ENCODE peak calls at places on chromosomes 1 and 21, in six cellular contexts. One of them, this sample, is unnamed.

GRCh38 chr1:170407601-170408000 is 124.4 kb upstream of the GORAB start:
- DNase-seq in A549: no peak
- DNase-seq in progenitor cell of endocrine pancreas: no peak
- DNase-seq in tibial nerve: no peak
- DNase-seq in uterus: no peak
- DNase-seq in dorsolateral prefrontal cortex: no peak
- DNase-seq in this sample: no peak

GRCh38 chr1:183279835-183280234 is 93.8 kb downstream of the LAMC2 start:
- DNase-seq in dorsolateral prefrontal cortex: no peak
- DNase-seq in A549: no peak
- DNase-seq in tibial nerve: no peak
- DNase-seq in uterus: no peak
- DNase-seq in progenitor cell of endocrine pancreas: no peak
- DNase-seq in this sample: no peak

GRCh38 chr1:116019653-116020253 is 43.4 kb downstream of the SLC22A15 start:
- DNase-seq in tibial nerve: no peak
- DNase-seq in progenitor cell of endocrine pancreas: no peak
- DNase-seq in dorsolateral prefrontal cortex: no peak
- DNase-seq in A549: no peak
- DNase-seq in uterus: no peak
- DNase-seq in this sample: no peak

GRCh38 chr21:32728455-32729237 is 833 bp upstream of the SYNJ1 start:
- DNase-seq in dorsolateral prefrontal cortex: no peak
- DNase-seq in A549: no peak
- DNase-seq in progenitor cell of endocrine pancreas: no peak
- DNase-seq in uterus: no peak
- DNase-seq in tibial nerve: no peak
- DNase-seq in this sample: no peak

GRCh38 chr1:114126696-114127095 is 27.0 kb downstream of the SYT6 start:
- DNase-seq in tibial nerve: no peak
- DNase-seq in dorsolateral prefrontal cortex: no peak
- DNase-seq in A549: no peak
- DNase-seq in uterus: no peak
- DNase-seq in progenitor cell of endocrine pancreas: no peak
- DNase-seq in this sample: no peak

GRCh38 chr1:53195211-53195909 is 1.3 kb upstream of the CPT2 start:
- DNase-seq in tibial nerve: no peak
- DNase-seq in uterus: peak; percentile 27
- DNase-seq in dorsolateral prefrontal cortex: no peak
- DNase-seq in A549: no peak
- DNase-seq in progenitor cell of endocrine pancreas: no peak
- DNase-seq in this sample: no peak

GRCh38 chr1:16080422-16081150 is 7.1 kb upstream of the FAM131C start:
- DNase-seq in tibial nerve: no peak
- DNase-seq in uterus: no peak
- DNase-seq in dorsolateral prefrontal cortex: no peak
- DNase-seq in progenitor cell of endocrine pancreas: no peak
- DNase-seq in A549: no peak
- DNase-seq in this sample: no peak

GRCh38 chr1:186841599-186841998 is 12.8 kb downstream of the PLA2G4A start:
- DNase-seq in dorsolateral prefrontal cortex: no peak
- DNase-seq in A549: no peak
- DNase-seq in progenitor cell of endocrine pancreas: no peak
- DNase-seq in uterus: no peak
- DNase-seq in tibial nerve: no peak
- DNase-seq in this sample: no peak

GRCh38 chr21:42534361-42534900 is 20.8 kb downstream of the SLC37A1 start:
- DNase-seq in uterus: no peak
- DNase-seq in A549: no peak
- DNase-seq in tibial nerve: no peak
- DNase-seq in dorsolateral prefrontal cortex: no peak
- DNase-seq in progenitor cell of endocrine pancreas: no peak
- DNase-seq in this sample: no peak

GRCh38 chr1:243580072-243580471 is 270.0 kb downstream of the AKT3 start:
- DNase-seq in dorsolateral prefrontal cortex: no peak
- DNase-seq in uterus: no peak
- DNase-seq in A549: no peak
- DNase-seq in tibial nerve: no peak
- DNase-seq in progenitor cell of endocrine pancreas: no peak
- DNase-seq in this sample: no peak

GRCh38 chr1:165884690-165885304 is 57.4 kb downstream of the UCK2 start:
- DNase-seq in uterus: no peak
- DNase-seq in tibial nerve: no peak
- DNase-seq in A549: no peak
- DNase-seq in progenitor cell of endocrine pancreas: no peak
- DNase-seq in dorsolateral prefrontal cortex: no peak
- DNase-seq in this sample: no peak

GRCh38 chr21:43958364-43959158 is 53.5 kb upstream of the TRAPPC10 start:
- DNase-seq in dorsolateral prefrontal cortex: no peak
- DNase-seq in uterus: no peak
- DNase-seq in progenitor cell of endocrine pancreas: no peak
- DNase-seq in tibial nerve: no peak
- DNase-seq in A549: no peak
- DNase-seq in this sample: no peak

GRCh38 chr1:26684763-26685162 is 11.1 kb upstream of the ARID1A start:
- DNase-seq in dorsolateral prefrontal cortex: no peak
- DNase-seq in A549: no peak
- DNase-seq in tibial nerve: no peak
- DNase-seq in uterus: no peak
- DNase-seq in progenitor cell of endocrine pancreas: no peak
- DNase-seq in this sample: no peak

GRCh38 chr1:115781343-115781742 is 12.8 kb upstream of the CASQ2 start:
- DNase-seq in progenitor cell of endocrine pancreas: no peak
- DNase-seq in tibial nerve: no peak
- DNase-seq in A549: no peak
- DNase-seq in dorsolateral prefrontal cortex: no peak
- DNase-seq in uterus: no peak
- DNase-seq in this sample: no peak

GRCh38 chr1:225949041-225949440 is 8.0 kb upstream of the LEFTY2 start:
- DNase-seq in uterus: no peak
- DNase-seq in progenitor cell of endocrine pancreas: no peak
- DNase-seq in dorsolateral prefrontal cortex: no peak
- DNase-seq in tibial nerve: no peak
- DNase-seq in A549: no peak
- DNase-seq in this sample: no peak

GRCh38 chr1:22832414-22832786 is 121.8 kb downstream of the EPHB2 start:
- DNase-seq in A549: peak; percentile 13
- DNase-seq in uterus: no peak
- DNase-seq in dorsolateral prefrontal cortex: no peak
- DNase-seq in tibial nerve: no peak
- DNase-seq in progenitor cell of endocrine pancreas: no peak
- DNase-seq in this sample: no peak

GRCh38 chr1:150548632-150549495 is at the start of gene ADAMTSL4:
- DNase-seq in uterus: peak; percentile 57
- DNase-seq in progenitor cell of endocrine pancreas: peak; percentile 54
- DNase-seq in A549: peak; percentile 80
- DNase-seq in dorsolateral prefrontal cortex: peak; percentile 16
- DNase-seq in tibial nerve: no peak
- DNase-seq in this sample: no peak
- TF ChIP-seq CTCF in uterus: peak; percentile 35
- TF ChIP-seq CTCF in progenitor cell of endocrine pancreas: peak; percentile 46
- TF ChIP-seq CTCF in A549: no peak
- TF ChIP-seq CTCF in dorsolateral prefrontal cortex: no peak
- TF ChIP-seq CTCF in tibial nerve: no peak
- TF ChIP-seq CTCF in this sample: no peak

DNA sequence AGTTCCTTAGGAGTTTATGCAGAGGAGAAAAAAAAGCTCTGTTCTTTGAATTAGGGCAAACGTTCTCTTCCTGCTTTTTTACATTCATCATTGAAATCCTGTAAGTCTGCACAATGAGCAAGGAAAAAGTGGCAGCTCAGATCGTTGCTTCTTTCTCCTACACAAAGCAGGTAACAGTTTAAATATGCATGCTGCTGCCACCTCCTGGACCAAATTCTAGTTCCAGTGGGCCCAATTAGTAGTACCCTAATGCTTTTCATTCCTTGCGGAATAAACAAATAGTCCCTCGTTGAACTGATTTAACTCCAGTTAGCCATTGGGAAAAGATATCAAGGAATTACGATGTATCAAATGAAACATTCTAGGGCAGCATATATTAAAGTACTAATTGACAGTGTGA is 20.1 kb downstream of the YTHDF2 start:
- DNase-seq in progenitor cell of endocrine pancreas: no peak
- DNase-seq in tibial nerve: no peak
- DNase-seq in A549: no peak
- DNase-seq in uterus: no peak
- DNase-seq in dorsolateral prefrontal cortex: peak; percentile 24
- DNase-seq in this sample: no peak
- TF ChIP-seq CTCF in progenitor cell of endocrine pancreas: peak; percentile 26
- TF ChIP-seq CTCF in tibial nerve: no peak
- TF ChIP-seq CTCF in A549: peak; percentile 13
- TF ChIP-seq CTCF in uterus: no peak
- TF ChIP-seq CTCF in dorsolateral prefrontal cortex: no peak
- TF ChIP-seq CTCF in this sample: no peak

DNA sequence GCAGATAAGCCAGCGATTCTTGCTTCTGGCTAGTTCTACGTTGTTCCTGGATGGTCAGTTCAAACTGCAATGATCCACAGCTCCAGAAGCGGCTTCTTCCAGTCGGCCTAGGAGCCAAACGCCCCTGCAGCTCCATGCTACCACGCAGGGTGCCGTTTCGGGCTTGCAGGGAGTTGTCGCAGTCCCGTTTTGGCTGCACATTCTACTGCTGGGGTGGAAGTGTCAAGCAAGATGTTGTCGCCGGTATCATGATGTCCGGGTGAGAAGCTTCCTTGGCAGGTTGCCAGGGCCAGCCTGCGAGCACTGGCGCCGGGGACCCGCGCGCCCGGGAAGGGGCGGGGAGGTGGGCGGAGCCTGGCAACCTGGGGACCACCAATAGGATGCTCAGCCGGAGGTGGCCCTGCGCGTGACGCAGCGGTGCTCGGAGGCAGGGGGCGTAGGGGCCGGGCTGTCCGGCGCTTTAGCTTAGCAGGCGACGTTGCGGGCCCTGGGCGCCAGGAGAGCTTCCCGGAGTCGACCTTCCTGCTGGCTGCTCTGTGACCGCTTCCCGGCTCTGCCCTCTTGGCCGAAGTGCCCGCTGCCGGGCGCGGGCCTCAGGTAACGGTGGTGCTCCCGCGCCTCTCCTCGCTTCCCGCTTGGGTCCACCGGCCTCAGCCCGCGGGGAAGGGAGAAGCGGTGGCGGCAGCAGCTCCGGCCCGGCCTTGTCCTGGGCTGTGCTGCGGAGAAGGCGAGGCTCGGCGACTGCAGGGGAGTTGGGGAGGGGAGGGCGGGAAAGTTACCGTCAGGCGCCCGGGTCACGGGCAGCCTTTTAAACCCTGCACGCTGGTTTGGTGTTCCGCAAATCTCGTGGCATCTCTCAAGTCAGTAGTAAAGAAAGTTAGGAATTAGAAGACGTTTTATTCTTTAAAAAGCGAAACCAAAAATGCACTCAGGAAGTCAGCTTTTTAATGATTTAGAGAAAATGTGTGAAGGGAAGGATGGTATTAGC is at the start of gene SOAT1:
- DNase-seq in uterus: peak; percentile 90
- DNase-seq in A549: peak; percentile 94
- DNase-seq in dorsolateral prefrontal cortex: peak; percentile 95
- DNase-seq in tibial nerve: peak; percentile 93
- DNase-seq in progenitor cell of endocrine pancreas: peak; percentile 89
- DNase-seq in this sample: peak; percentile 94
- TF ChIP-seq CTCF in uterus: no peak
- TF ChIP-seq CTCF in A549: no peak
- TF ChIP-seq CTCF in dorsolateral prefrontal cortex: no peak
- TF ChIP-seq CTCF in tibial nerve: no peak
- TF ChIP-seq CTCF in progenitor cell of endocrine pancreas: peak; percentile 31
- TF ChIP-seq CTCF in this sample: no peak

GRCh38 chr1:42738678-42739226 is 1.3 kb downstream of the CLDN19 start:
- DNase-seq in A549: no peak
- DNase-seq in progenitor cell of endocrine pancreas: no peak
- DNase-seq in uterus: no peak
- DNase-seq in dorsolateral prefrontal cortex: no peak
- DNase-seq in tibial nerve: no peak
- DNase-seq in this sample: no peak

GRCh38 chr1:42736571-42737200 is 3.4 kb downstream of the CLDN19 start:
- DNase-seq in tibial nerve: no peak
- DNase-seq in dorsolateral prefrontal cortex: no peak
- DNase-seq in uterus: no peak
- DNase-seq in progenitor cell of endocrine pancreas: no peak
- DNase-seq in A549: no peak
- DNase-seq in this sample: no peak

GRCh38 chr1:42737986-42738677 is 1.9 kb downstream of the CLDN19 start:
- DNase-seq in A549: no peak
- DNase-seq in uterus: no peak
- DNase-seq in progenitor cell of endocrine pancreas: no peak
- DNase-seq in dorsolateral prefrontal cortex: no peak
- DNase-seq in tibial nerve: no peak
- DNase-seq in this sample: no peak

GRCh38 chr1:42736152-42736551 is 3.9 kb downstream of the CLDN19 start:
- DNase-seq in A549: peak; percentile 21
- DNase-seq in progenitor cell of endocrine pancreas: no peak
- DNase-seq in uterus: no peak
- DNase-seq in dorsolateral prefrontal cortex: no peak
- DNase-seq in tibial nerve: no peak
- DNase-seq in this sample: no peak

GRCh38 chr1:42737257-42737656 is 2.8 kb downstream of the CLDN19 start:
- DNase-seq in progenitor cell of endocrine pancreas: no peak
- DNase-seq in A549: no peak
- DNase-seq in tibial nerve: no peak
- DNase-seq in dorsolateral prefrontal cortex: peak; percentile 68
- DNase-seq in uterus: no peak
- DNase-seq in this sample: no peak
- TF ChIP-seq CTCF in progenitor cell of endocrine pancreas: no peak
- TF ChIP-seq CTCF in A549: no peak
- TF ChIP-seq CTCF in tibial nerve: no peak
- TF ChIP-seq CTCF in dorsolateral prefrontal cortex: no peak
- TF ChIP-seq CTCF in uterus: no peak
- TF ChIP-seq CTCF in this sample: no peak

GRCh38 chr1:160354388-160354985 is 11.3 kb downstream of the NCSTN start:
- DNase-seq in dorsolateral prefrontal cortex: no peak
- DNase-seq in uterus: no peak
- DNase-seq in tibial nerve: no peak
- DNase-seq in progenitor cell of endocrine pancreas: no peak
- DNase-seq in A549: peak; percentile 30
- DNase-seq in this sample: no peak
- TF ChIP-seq CTCF in dorsolateral prefrontal cortex: peak; percentile 38
- TF ChIP-seq CTCF in uterus: no peak
- TF ChIP-seq CTCF in tibial nerve: peak; percentile 22
- TF ChIP-seq CTCF in progenitor cell of endocrine pancreas: peak; percentile 56
- TF ChIP-seq CTCF in A549: peak; percentile 43
- TF ChIP-seq CTCF in this sample: no peak

GRCh38 chr1:11541956-11542355 is 63.0 kb downstream of the DISP3 start:
- DNase-seq in tibial nerve: no peak
- DNase-seq in progenitor cell of endocrine pancreas: no peak
- DNase-seq in uterus: no peak
- DNase-seq in A549: no peak
- DNase-seq in dorsolateral prefrontal cortex: no peak
- DNase-seq in this sample: no peak
- TF ChIP-seq CTCF in tibial nerve: no peak
- TF ChIP-seq CTCF in progenitor cell of endocrine pancreas: no peak
- TF ChIP-seq CTCF in uterus: no peak
- TF ChIP-seq CTCF in A549: no peak
- TF ChIP-seq CTCF in dorsolateral prefrontal cortex: no peak
- TF ChIP-seq CTCF in this sample: no peak

GRCh38 chr1:90823686-90824085 is 106.6 kb upstream of the BARHL2 start:
- DNase-seq in progenitor cell of endocrine pancreas: no peak
- DNase-seq in dorsolateral prefrontal cortex: no peak
- DNase-seq in A549: no peak
- DNase-seq in uterus: no peak
- DNase-seq in tibial nerve: no peak
- DNase-seq in this sample: no peak
- TF ChIP-seq CTCF in progenitor cell of endocrine pancreas: no peak
- TF ChIP-seq CTCF in dorsolateral prefrontal cortex: no peak
- TF ChIP-seq CTCF in A549: no peak
- TF ChIP-seq CTCF in uterus: no peak
- TF ChIP-seq CTCF in tibial nerve: no peak
- TF ChIP-seq CTCF in this sample: no peak

This sample was measured in mesothelial cell of epicardium.